ENCODE peak calls at places on chromosomes 7 and 10, in nine cellular contexts. W is lower lobe of right lung, P is fibroblast of pulmonary artery, Y is K562, N is A549, O is HL-60, E is tibial nerve, A is right atrium auricular region, I is ascending aorta. B is an unnamed sample.

GRCh38 chr7:101970047-101970585 is 152.7 kb downstream of the CUX1 start:
- DNase-seq in O (no peak), I (no peak), A (no peak), W (no peak), Y (no peak), P (no peak), N (no peak), E (no peak), B (no peak)

GRCh38 chr7:83517026-83517700 is 131.8 kb downstream of the SEMA3E start:
- DNase-seq in N (no peak), O (no peak), A (no peak), Y (no peak), I (no peak), P (no peak), W (no peak), E (no peak), B (no peak)

GRCh38 chr7:1290262-1291039 is 57.8 kb downstream of the UNCX start:
- DNase-seq in A (no peak), E (no peak), P (peak), W (peak), I (no peak), O (no peak), Y (no peak), N (peak), B (no peak)

GRCh38 chr7:134553976-134554375 is 5.1 kb downstream of the AKR1B15 start:
- DNase-seq in W (no peak), E (no peak), I (no peak), N (peak), Y (no peak), O (no peak), A (no peak), P (peak), B (no peak)

GRCh38 chr10:125982256-125982948 is 86.0 kb downstream of the FANK1 start:
- DNase-seq in W (no peak), A (no peak), E (no peak), N (peak), Y (peak), O (peak), P (peak), I (no peak), B (no peak)

GRCh38 chr10:48587819-48588218 is 17.1 kb downstream of the ARHGAP22 start:
- DNase-seq in Y (no peak), N (no peak), E (no peak), I (no peak), W (no peak), O (no peak), A (no peak), P (no peak), B (no peak)

GRCh38 chr7:94089806-94090205 is 85.7 kb upstream of the BET1 start:
- DNase-seq in I (no peak), N (no peak), P (no peak), Y (no peak), A (no peak), E (no peak), O (no peak), W (no peak), B (no peak)

GRCh38 chr7:24871765-24872164 is 108.2 kb downstream of the OSBPL3 start:
- DNase-seq in O (no peak), A (no peak), N (no peak), E (no peak), W (no peak), P (no peak), Y (no peak), I (no peak), B (no peak)

GRCh38 chr10:30984563-30985328 is 46.9 kb downstream of the ZNF438 start:
- DNase-seq in W (no peak), O (peak), Y (no peak), A (no peak), N (no peak), E (no peak), I (no peak), P (peak), B (no peak)

GRCh38 chr7:10122573-10123100 is 851.0 kb upstream of the PHF14 start:
- DNase-seq in I (no peak), Y (no peak), A (no peak), O (no peak), W (no peak), E (no peak), N (no peak), P (peak), B (no peak)

GRCh38 chr7:13992621-13992982 is 3.1 kb upstream of the ETV1 start:
- DNase-seq in P (peak), A (no peak), O (no peak), W (no peak), I (no peak), E (no peak), N (no peak), Y (no peak), B (no peak)

GRCh38 chr7:48384180-48384752 is 213.0 kb downstream of the ABCA13 start:
- DNase-seq in E (no peak), N (no peak), O (no peak), Y (no peak), A (no peak), P (no peak), W (no peak), I (no peak), B (no peak)

GRCh38 chr7:108421720-108422331 is 34.4 kb downstream of the NRCAM start:
- DNase-seq in P (no peak), W (no peak), I (no peak), N (peak), A (no peak), E (no peak), Y (no peak), O (no peak), B (no peak)

GRCh38 chr7:18165176-18165575 is 137.5 kb upstream of the PRPS1L1 start:
- DNase-seq in O (no peak), Y (no peak), P (peak), W (no peak), A (no peak), N (no peak), E (no peak), I (no peak), B (no peak)

GRCh38 chr10:23405540-23405939 is 33.3 kb upstream of the OTUD1 start:
- DNase-seq in A (no peak), O (no peak), Y (no peak), I (no peak), E (no peak), W (no peak), P (peak), N (no peak), B (no peak)

GRCh38 chr10:18658301-18658991 is 785 bp upstream of the ARL5B start:
- DNase-seq in N (no peak), I (no peak), O (no peak), A (no peak), P (peak), W (no peak), Y (no peak), E (no peak), B (no peak)

GRCh38 chr10:77974396-77975074 is 48.0 kb upstream of the DLG5 start:
- DNase-seq in I (no peak), N (peak), O (no peak), W (no peak), A (no peak), P (peak), E (no peak), Y (peak), B (no peak)

GRCh38 chr7:52009195-52009594 is 692.6 kb upstream of the COBL start:
- DNase-seq in I (no peak), Y (no peak), E (no peak), O (no peak), A (no peak), P (no peak), W (no peak), N (no peak), B (no peak)

GRCh38 chr7:33649476-33650441 is 255.6 kb upstream of the BMPER start:
- DNase-seq in O (no peak), P (no peak), I (no peak), E (no peak), A (no peak), N (no peak), W (no peak), Y (no peak), B (no peak)

GRCh38 chr10:22997102-22997501 is 69.2 kb downstream of the ARMC3 start:
- DNase-seq in I (no peak), Y (no peak), W (no peak), E (no peak), O (no peak), A (no peak), P (peak), N (peak), B (no peak)

GRCh38 chr7:80468931-80469714 is 42.7 kb downstream of the GNAT3 start:
- DNase-seq in I (no peak), P (peak), A (no peak), Y (no peak), E (no peak), W (no peak), O (no peak), N (no peak), B (no peak)

GRCh38 chr10:73889014-73889413 is 14.7 kb upstream of the CAMK2G start:
- DNase-seq in E (no peak), W (peak), O (no peak), N (peak), Y (no peak), A (no peak), I (peak), P (peak), B (no peak)

GRCh38 chr7:24882989-24883631 is 96.9 kb downstream of the OSBPL3 start:
- DNase-seq in N (no peak), O (no peak), I (no peak), Y (no peak), A (peak), W (no peak), E (peak), P (peak), B (no peak)

GRCh38 chr7:44748042-44748947 is at the start of gene ZMIZ2:
- DNase-seq in E (peak), Y (peak), W (peak), N (peak), P (peak), O (peak), A (peak), I (peak), B (peak)

GRCh38 chr7:73742753-73743641 is 4.4 kb upstream of the ABHD11 start:
- DNase-seq in Y (no peak), N (peak), I (no peak), P (no peak), A (no peak), W (peak), E (no peak), O (no peak), B (no peak)

GRCh38 chr10:60573342-60573741 is 183.7 kb upstream of the ANK3 start:
- DNase-seq in A (no peak), W (no peak), O (no peak), P (no peak), Y (no peak), I (no peak), N (no peak), E (no peak), B (no peak)

GRCh38 chr10:95655571-95656290 is 780 bp downstream of the ALDH18A1 start:
- DNase-seq in E (no peak), O (no peak), W (no peak), N (peak), Y (no peak), P (peak), I (no peak), A (no peak), B (no peak)

GRCh38 chr7:4833176-4833575 is 28.7 kb downstream of the PAPOLB start:
- DNase-seq in Y (no peak), O (no peak), N (no peak), A (no peak), W (no peak), I (no peak), E (no peak), P (no peak), B (no peak)

GRCh38 chr10:98016781-98017475 is 13.5 kb downstream of the CRTAC1 start:
- DNase-seq in A (no peak), E (no peak), N (no peak), W (no peak), I (no peak), O (no peak), P (no peak), Y (no peak), B (no peak)

GRCh38 chr7:137606061-137606674 is 240.6 kb downstream of the DGKI start:
- DNase-seq in I (no peak), N (peak), O (no peak), Y (peak), P (peak), A (no peak), E (no peak), W (no peak), B (no peak)

GRCh38 chr10:133259603-133259992 is 17.1 kb downstream of the ADAM8 start:
- DNase-seq in I (no peak), A (peak), W (no peak), O (no peak), P (no peak), Y (no peak), N (no peak), E (no peak), B (no peak)

GRCh38 chr10:133255323-133255722 is 17.7 kb downstream of the VENTX start:
- DNase-seq in P (no peak), Y (no peak), E (no peak), A (no peak), I (no peak), N (no peak), O (no peak), W (no peak), B (no peak)

GRCh38 chr10:133258066-133258817 is 18.4 kb downstream of the ADAM8 start:
- DNase-seq in P (no peak), A (no peak), I (no peak), N (no peak), O (no peak), E (no peak), Y (no peak), W (peak), B (no peak)

GRCh38 chr10:133258818-133259602 is 17.7 kb downstream of the ADAM8 start:
- DNase-seq in W (peak), I (peak), P (peak), O (peak), E (peak), A (peak), N (peak), Y (no peak), B (peak)

DNA sequence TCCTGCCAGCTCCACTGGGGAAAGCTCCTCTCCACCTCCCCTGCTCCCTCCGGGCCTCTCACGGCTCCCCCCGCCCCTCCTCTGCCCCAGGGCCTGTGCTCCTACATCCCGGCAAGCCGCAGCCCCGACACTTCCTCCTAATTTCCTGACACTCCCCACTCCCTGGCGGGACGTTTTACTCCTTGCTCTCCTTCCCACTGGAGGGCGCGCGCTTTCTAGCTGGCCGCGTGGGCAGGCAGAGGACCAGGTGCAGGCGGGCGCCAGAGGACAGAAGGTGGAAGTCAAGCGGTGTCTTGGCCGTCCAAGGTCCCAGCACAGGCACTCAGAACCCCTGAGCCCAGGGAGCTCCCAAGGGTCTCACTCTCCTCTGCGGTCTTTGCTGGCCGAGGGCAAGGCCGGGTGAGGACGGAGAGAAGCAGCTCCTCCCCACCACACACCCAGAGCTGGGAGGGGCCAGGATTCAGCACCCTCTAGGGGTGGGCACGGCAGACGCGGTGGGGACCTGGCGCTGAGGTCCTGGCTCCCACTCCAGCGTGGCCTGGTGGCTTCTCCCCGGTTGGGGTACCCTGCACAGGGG is 19.1 kb downstream of the ADAM8 start:
- DNase-seq in O (peak), A (peak), E (peak), I (no peak), W (peak), P (peak), N (peak), Y (peak), B (no peak)
- H3K4me3 ChIP-seq in O (no peak), A (peak), E (peak), I (no peak), W (peak), P (no peak), N (peak), Y (no peak), B (peak)

DNA sequence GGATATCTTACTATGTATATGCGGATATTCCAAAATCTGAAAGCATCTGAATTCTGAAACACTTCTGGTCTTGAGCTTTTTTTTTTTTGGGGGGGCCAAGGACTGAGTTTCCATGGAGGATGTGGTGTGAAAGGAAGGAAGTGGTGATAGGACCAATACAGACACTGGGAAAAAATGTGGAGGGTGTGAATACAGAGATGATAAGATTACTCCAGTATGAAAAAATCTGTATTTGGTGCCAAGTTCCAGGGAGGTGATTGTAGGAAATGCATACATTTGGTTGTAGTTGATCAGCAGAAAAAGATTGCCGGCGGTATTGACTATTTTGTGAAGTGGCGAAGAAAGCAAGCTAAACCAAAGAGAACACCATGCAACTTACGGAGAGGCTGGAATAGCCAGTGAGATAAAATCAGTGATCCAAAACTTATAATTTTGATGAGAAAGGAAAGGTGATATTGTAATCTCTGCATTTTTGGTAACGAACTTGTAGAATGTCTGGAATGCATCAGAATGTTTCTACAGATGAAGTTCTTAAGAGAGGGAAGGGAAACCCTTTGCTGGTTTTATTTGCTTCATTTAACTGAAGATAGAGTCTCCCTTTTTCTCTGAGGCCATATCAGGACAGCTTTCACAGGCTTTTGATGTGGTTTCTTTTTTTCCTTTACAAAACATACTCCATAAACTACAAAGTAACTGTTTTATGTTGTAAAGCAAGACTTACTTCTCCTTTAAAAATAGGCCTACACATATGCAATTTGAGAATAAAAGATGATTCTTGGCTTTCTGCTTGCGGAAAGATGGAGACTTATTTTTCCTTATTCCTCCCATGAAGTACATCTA is 6.0 kb downstream of the WDR37 start:
- DNase-seq in E (no peak), W (no peak), O (no peak), A (no peak), Y (no peak), I (no peak), N (no peak), P (peak), B (no peak)
- H3K4me3 ChIP-seq in E (no peak), W (no peak), O (no peak), A (no peak), Y (no peak), I (no peak), N (no peak), P (no peak), B (no peak)

GRCh38 chr10:11824376-11824775 is 1.2 kb downstream of the PROSER2 start:
- DNase-seq in N (no peak), E (no peak), O (no peak), A (no peak), W (no peak), Y (no peak), P (peak), I (no peak), B (no peak)
- H3K4me3 ChIP-seq in N (peak), E (peak), O (peak), A (no peak), W (peak), Y (peak), P (peak), I (peak), B (peak)

GRCh38 chr10:124072106-124072505 is 21.3 kb downstream of the CHST15 start:
- DNase-seq in A (no peak), Y (no peak), I (no peak), E (no peak), P (no peak), N (no peak), W (no peak), O (no peak), B (no peak)

GRCh38 chr10:124069341-124069740 is 24.1 kb downstream of the CHST15 start:
- DNase-seq in A (no peak), O (no peak), N (no peak), Y (no peak), W (no peak), I (no peak), E (no peak), P (no peak), B (no peak)

GRCh38 chr10:124068929-124069328 is 24.5 kb downstream of the CHST15 start:
- DNase-seq in A (no peak), P (no peak), I (no peak), O (no peak), W (no peak), Y (no peak), E (no peak), N (no peak), B (no peak)

GRCh38 chr10:124071141-124071540 is 22.3 kb downstream of the CHST15 start:
- DNase-seq in P (no peak), Y (no peak), I (no peak), N (no peak), A (no peak), E (no peak), W (no peak), O (no peak), B (no peak)

GRCh38 chr10:124070666-124071065 is 22.7 kb downstream of the CHST15 start:
- DNase-seq in W (no peak), Y (no peak), P (no peak), O (no peak), E (no peak), I (no peak), A (no peak), N (no peak), B (no peak)
- H3K4me3 ChIP-seq in W (no peak), Y (no peak), P (no peak), O (no peak), E (no peak), I (no peak), A (no peak), N (no peak), B (no peak)

GRCh38 chr10:33258951-33259350 is 75.5 kb downstream of the NRP1 start:
- DNase-seq in Y (no peak), N (peak), A (no peak), E (no peak), O (no peak), I (no peak), P (peak), W (no peak), B (no peak)
- H3K4me3 ChIP-seq in Y (no peak), N (peak), A (no peak), E (peak), O (no peak), I (no peak), P (no peak), W (no peak), B (no peak)

DNA sequence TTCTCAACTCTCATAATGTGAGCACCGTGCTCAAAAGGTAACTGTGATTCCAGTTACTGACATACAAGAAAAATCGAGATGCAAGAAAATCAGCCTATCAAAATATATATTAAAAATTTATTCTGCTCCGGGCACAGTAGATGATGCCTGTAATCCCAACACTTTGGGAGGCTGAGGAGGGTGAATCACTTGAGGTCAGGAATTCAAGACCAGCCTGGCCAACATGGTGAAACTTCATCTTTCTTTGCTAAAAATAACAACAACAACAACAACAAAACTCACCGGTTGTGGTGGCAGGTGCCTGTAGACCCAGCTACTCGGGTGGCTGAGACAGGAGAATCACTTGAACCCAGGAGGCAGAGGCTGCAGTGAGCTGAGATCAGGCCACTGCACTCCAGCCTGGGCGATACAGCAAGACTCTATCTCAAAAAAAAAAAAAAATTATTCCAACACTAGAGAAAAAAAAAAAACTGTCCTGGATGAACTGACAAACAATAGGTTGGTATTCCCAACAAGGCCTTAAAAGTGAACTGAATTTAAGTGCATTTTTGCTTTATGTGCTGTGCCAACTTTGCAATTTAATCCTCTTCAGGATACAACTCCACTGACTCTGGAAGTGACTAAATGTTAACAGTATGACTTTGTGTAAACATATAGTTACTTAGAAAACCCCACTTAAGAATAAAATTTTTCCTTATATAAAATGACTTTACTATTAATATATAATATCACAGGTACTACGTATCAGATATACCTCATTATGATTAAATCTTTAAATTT is 51.1 kb downstream of the JMJD1C start:
- DNase-seq in Y (no peak), P (no peak), E (no peak), W (no peak), N (peak), A (no peak), O (no peak), I (no peak), B (no peak)
- H3K4me3 ChIP-seq in Y (no peak), P (no peak), E (no peak), W (no peak), N (no peak), A (no peak), O (no peak), I (no peak), B (no peak)